ENCODE peak calls at places on chromosomes 11 and 22, in five cellular contexts. Y is WTC11, S is K562, B is HepG2, P is GM12878. N is an unnamed sample.

GRCh38 chr22:37209140-37209845 is 3.0 kb downstream of the SSTR3 start:
- DNase-seq in P (no peak), S (no peak), B (no peak), Y (no peak), N (no peak)

GRCh38 chr11:68402355-68403031 is 58.1 kb upstream of the PPP6R3 start:
- DNase-seq in B (no peak), Y (peak), P (no peak), S (no peak), N (no peak)

GRCh38 chr11:131692961-131693360 is 322.5 kb downstream of the NTM start:
- DNase-seq in Y (no peak), S (no peak), P (no peak), B (no peak), N (no peak)

GRCh38 chr11:67671211-67671520 is 3.3 kb downstream of the ALDH3B2 start:
- DNase-seq in B (no peak), S (no peak), Y (no peak), P (no peak), N (no peak)

GRCh38 chr11:15897211-15897960 is 459.0 kb downstream of the SOX6 start:
- DNase-seq in B (no peak), S (no peak), Y (no peak), P (no peak), N (no peak)

GRCh38 chr11:12397953-12398352 is 20.6 kb downstream of the PARVA start:
- DNase-seq in P (no peak), Y (no peak), B (no peak), S (no peak), N (no peak)

GRCh38 chr22:34855471-34855870 is 210.5 kb upstream of the ISX start:
- DNase-seq in B (no peak), S (no peak), Y (no peak), P (no peak), N (no peak)

GRCh38 chr11:6391548-6392134 is 1.4 kb downstream of the SMPD1 start:
- DNase-seq in B (no peak), Y (no peak), S (no peak), P (no peak), N (no peak)

GRCh38 chr22:19714320-19715252 is at the start of gene SEPTIN5:
- DNase-seq in B (no peak), S (peak), P (no peak), Y (no peak), N (no peak)

GRCh38 chr11:114612686-114613085 is 17.1 kb upstream of the NXPE4 start:
- DNase-seq in S (no peak), Y (no peak), P (no peak), B (no peak), N (no peak)

GRCh38 chr22:43734370-43735005 is 77.6 kb downstream of the EFCAB6 start:
- DNase-seq in S (no peak), Y (no peak), B (no peak), P (no peak), N (no peak)

GRCh38 chr11:84261707-84262106 is 975.5 kb upstream of the CCDC90B start:
- DNase-seq in B (no peak), S (no peak), P (no peak), Y (peak), N (peak)

GRCh38 chr11:102849319-102849718 is 5.9 kb upstream of the MMP3 start:
- DNase-seq in S (no peak), Y (no peak), B (no peak), P (no peak), N (no peak)
- TF ChIP-seq ATF2 in S (no peak), Y (no peak), B (no peak), P (no peak), N (no peak)

GRCh38 chr11:62830904-62831519 is 839 bp downstream of the STX5 start:
- DNase-seq in P (no peak), Y (no peak), S (no peak), B (peak), N (no peak)
- TF ChIP-seq ATF2 in P (no peak), Y (no peak), S (no peak), B (no peak), N (no peak)

DNA sequence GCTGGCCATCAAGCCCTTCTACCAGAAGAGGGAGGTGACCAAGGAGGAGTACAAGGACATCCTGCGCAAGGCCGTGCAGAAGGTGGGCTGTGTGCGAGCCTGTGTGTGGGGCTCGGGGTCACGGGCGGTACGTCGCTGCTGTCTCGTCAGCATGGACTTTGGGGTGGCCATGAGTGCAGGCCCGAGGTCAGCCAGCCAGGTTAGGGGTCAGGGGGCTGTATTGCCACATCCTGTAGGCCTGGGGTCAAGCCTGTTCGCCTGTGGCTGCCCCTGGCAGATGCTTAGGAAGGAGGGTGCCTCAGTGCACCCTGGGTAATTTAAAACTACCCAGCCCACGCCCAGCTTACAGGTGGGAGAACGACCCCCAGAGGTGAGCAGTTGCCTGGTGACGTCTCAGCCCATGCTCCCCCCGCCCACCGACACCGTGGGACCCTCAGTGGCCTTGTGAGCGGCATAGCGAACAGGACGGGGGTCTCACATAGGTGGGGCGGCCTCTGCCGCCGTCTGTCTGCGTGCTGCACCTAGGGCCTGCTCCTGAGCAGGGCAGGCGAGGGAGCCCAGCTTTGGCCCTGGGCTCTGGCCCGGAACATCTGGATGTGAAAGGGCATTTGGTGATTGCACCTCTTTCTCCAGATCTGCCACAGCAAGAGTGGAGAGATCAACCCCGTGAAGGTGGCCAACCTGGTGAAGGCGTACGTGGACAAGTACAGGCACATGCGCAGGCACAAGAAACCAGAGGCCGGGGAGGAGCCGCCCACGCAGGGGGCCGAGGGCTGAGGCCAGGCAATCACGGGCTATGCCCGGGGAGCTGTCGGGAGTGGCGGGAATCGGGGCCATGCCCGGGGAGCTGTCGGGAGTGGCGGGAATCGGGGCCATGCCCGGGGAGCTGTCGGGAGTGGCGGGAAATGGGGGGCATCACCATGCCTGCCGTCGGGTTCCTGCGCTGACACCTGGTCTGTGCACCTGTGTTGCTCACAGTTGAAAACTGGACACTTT is 4.5 kb downstream of the IRF7 start:
- DNase-seq in P (no peak), Y (no peak), S (no peak), B (no peak), N (no peak)
- TF ChIP-seq ATF2 in P (peak), Y (no peak), S (no peak), B (no peak), N (no peak)

GRCh38 chr22:48940266-48940987 is 887.2 kb downstream of the BRD1 start:
- DNase-seq in Y (no peak), S (no peak), B (no peak), P (no peak), N (peak)
- TF ChIP-seq ATF2 in Y (no peak), S (no peak), B (no peak), P (no peak), N (no peak)

GRCh38 chr22:27554841-27555456 is 246.6 kb downstream of the MN1 start:
- DNase-seq in P (no peak), Y (no peak), B (no peak), S (no peak), N (no peak)
- TF ChIP-seq ATF2 in P (no peak), Y (no peak), B (no peak), S (no peak), N (no peak)

DNA sequence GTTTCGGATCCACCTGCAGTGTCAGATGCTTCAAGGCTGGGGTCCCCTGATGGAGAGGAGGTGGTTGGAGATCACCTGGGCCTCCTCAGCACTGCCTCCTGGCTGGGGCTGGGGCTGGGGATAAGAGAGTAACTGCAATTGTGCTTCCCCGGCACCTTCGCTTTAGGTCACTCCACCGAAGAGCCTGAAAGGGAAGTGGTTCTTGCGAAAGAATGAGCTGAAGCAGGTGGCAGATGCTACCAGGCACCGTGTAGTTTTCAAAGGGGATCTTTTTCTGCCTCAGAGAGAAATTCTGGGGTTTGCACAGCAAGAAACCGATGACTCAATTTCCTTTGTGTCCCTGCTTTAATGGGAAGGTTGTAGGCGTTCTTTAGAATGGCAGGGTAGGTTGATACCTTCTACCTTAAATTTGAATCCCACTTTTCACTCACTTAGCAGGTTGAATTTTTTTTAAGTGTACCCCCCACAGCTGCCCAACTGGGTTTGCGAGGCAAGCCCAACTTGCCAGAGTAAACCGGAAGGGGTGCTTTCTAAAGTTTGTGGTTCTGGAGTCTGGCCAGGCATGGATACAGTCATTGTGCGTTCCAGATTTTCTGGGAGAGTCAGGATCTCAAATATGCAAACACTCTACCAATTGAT is 5.3 kb downstream of the CD44 start:
- DNase-seq in P (peak), B (no peak), S (no peak), Y (no peak), N (no peak)
- TF ChIP-seq ATF2 in P (peak), B (no peak), S (no peak), Y (no peak), N (no peak)

GRCh38 chr11:101974771-101975170 is 58.4 kb upstream of the ANGPTL5 start:
- DNase-seq in P (no peak), Y (no peak), B (no peak), S (no peak), N (no peak)

GRCh38 chr11:101975734-101976133 is 59.4 kb upstream of the ANGPTL5 start:
- DNase-seq in S (no peak), B (no peak), P (no peak), Y (no peak), N (no peak)

DNA sequence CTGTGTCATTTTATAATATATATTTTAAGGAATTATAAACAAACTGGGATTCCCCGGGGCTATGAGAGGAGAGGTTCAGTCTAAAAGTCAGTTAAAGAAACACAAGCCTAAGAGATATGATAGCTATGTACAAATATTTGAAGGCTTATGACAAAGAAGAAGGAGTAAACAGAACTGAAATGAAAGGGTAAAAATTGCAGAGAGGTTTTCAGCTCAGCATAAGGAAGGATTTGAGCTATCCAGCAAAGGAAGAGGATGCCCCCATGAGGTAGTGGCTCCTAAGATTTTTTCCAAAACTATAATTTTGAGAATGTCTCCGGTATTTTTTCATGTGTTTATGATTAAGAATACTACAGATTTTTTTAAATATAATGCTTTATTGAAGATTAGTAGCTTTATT is 57.9 kb upstream of the ANGPTL5 start:
- DNase-seq in B (peak), Y (no peak), P (no peak), S (no peak), N (no peak)
- TF ChIP-seq ATF2 in B (no peak), Y (no peak), P (no peak), S (no peak), N (no peak)

DNA sequence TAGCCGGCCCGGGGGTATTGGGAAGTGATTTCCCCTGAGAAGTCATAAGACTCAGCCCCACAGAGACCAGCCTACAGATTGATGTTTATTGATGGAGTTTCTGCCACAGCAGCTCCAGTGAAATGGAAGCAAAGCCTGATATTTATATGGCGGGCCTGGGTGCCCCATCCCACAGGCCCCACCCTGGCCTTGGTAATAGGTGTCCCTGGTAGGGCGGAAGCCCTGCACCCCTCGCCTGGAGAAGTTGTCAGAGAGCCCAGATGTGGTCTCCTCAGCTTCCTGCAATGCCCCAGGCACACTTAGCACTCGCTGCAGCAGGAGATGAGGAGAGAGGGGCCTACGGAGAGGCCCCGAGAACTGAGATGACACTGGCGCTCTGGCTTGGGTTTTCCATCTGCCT is 107.4 kb downstream of the MORC2 start:
- DNase-seq in P (no peak), Y (no peak), S (no peak), B (no peak), N (no peak)
- TF ChIP-seq ATF2 in P (no peak), Y (no peak), S (no peak), B (no peak), N (no peak)

N was measured in H1.